ENCODE peak calls at places on chromosomes 11 and 22, in five cellular contexts. H is lower leg skin, L is AG04450, A is dorsolateral prefrontal cortex, J is BJ. Q is an unnamed sample.

GRCh38 chr11:20213790-20214189 is 53.5 kb upstream of the DBX1 start:
- DNase-seq in H (no peak), A (no peak), L (no peak), J (no peak), Q (no peak)

GRCh38 chr22:39731881-39732555 is 161.5 kb downstream of the CACNA1I start:
- DNase-seq in L (no peak), J (no peak), H (no peak), A (no peak), Q (no peak)

GRCh38 chr11:68839953-68840641 is 1.6 kb downstream of the CPT1A start:
- DNase-seq in H (no peak), L (no peak), A (no peak), J (no peak), Q (no peak)

GRCh38 chr11:2289859-2290258 is 11.9 kb downstream of the C11orf21 start:
- DNase-seq in J (no peak), A (no peak), H (peak; percentile 72), L (no peak), Q (no peak)

GRCh38 chr11:66918751-66919150 is 39.4 kb downstream of the PC start:
- DNase-seq in L (no peak), J (no peak), H (no peak), A (no peak), Q (no peak)

GRCh38 chr11:95229199-95230053 is 1.6 kb downstream of the SESN3 start:
- DNase-seq in L (no peak), J (no peak), A (no peak), H (no peak), Q (no peak)

GRCh38 chr11:62394825-62395538 is 23.9 kb upstream of the SCGB1A1 start:
- DNase-seq in J (peak; percentile 41), A (peak; percentile 72), H (peak; percentile 96), L (peak; percentile 68), Q (peak; percentile 74)

GRCh38 chr22:47189056-47189916 is 426.8 kb downstream of the TBC1D22A start:
- DNase-seq in J (no peak), A (peak; percentile 30), H (peak; percentile 79), L (no peak), Q (no peak)

GRCh38 chr11:117589024-117589423 is 208.0 kb downstream of the DSCAML1 start:
- DNase-seq in L (no peak), H (peak; percentile 45), J (no peak), A (no peak), Q (no peak)

GRCh38 chr22:17396531-17396930 is 27.3 kb downstream of the CECR2 start:
- DNase-seq in L (no peak), J (no peak), A (no peak), H (no peak), Q (no peak)

GRCh38 chr22:48699531-48699930 is 1128.1 kb downstream of the BRD1 start:
- DNase-seq in H (no peak), A (no peak), J (no peak), L (no peak), Q (no peak)

GRCh38 chr11:79369094-79369493 is 71.7 kb downstream of the TENM4 start:
- DNase-seq in A (no peak), H (no peak), J (no peak), L (no peak), Q (no peak)

GRCh38 chr11:64447717-64448598 is 89.0 kb downstream of the RPS6KA4 start:
- DNase-seq in H (no peak), J (no peak), L (no peak), A (peak; percentile 53), Q (no peak)

GRCh38 chr22:37079668-37080171 is 28.2 kb downstream of the KCTD17 start:
- DNase-seq in H (no peak), A (no peak), J (no peak), L (no peak), Q (no peak)

GRCh38 chr11:107988397-107989158 is 20.1 kb upstream of the CUL5 start:
- DNase-seq in A (no peak), J (no peak), H (no peak), L (no peak), Q (no peak)

GRCh38 chr11:28146123-28146751 is 38.0 kb downstream of the METTL15 start:
- DNase-seq in J (peak; percentile 64), L (peak; percentile 59), A (no peak), H (no peak), Q (peak; percentile 68)

GRCh38 chr11:113274708-113275582 is 39.4 kb upstream of the TTC12 start:
- DNase-seq in A (peak; percentile 60), H (peak; percentile 78), L (no peak), J (no peak), Q (no peak)

GRCh38 chr11:116109228-116109627 is 605.0 kb upstream of the CADM1 start:
- DNase-seq in J (no peak), A (no peak), L (no peak), H (peak; percentile 67), Q (no peak)

GRCh38 chr11:73760066-73760679 is 701 bp downstream of the RAB6A start:
- DNase-seq in J (no peak), A (peak; percentile 61), H (peak; percentile 92), L (no peak), Q (no peak)

GRCh38 chr11:132452616-132453015 is 1079.7 kb downstream of the OPCML start:
- DNase-seq in A (no peak), H (no peak), L (no peak), J (no peak), Q (no peak)

DNA sequence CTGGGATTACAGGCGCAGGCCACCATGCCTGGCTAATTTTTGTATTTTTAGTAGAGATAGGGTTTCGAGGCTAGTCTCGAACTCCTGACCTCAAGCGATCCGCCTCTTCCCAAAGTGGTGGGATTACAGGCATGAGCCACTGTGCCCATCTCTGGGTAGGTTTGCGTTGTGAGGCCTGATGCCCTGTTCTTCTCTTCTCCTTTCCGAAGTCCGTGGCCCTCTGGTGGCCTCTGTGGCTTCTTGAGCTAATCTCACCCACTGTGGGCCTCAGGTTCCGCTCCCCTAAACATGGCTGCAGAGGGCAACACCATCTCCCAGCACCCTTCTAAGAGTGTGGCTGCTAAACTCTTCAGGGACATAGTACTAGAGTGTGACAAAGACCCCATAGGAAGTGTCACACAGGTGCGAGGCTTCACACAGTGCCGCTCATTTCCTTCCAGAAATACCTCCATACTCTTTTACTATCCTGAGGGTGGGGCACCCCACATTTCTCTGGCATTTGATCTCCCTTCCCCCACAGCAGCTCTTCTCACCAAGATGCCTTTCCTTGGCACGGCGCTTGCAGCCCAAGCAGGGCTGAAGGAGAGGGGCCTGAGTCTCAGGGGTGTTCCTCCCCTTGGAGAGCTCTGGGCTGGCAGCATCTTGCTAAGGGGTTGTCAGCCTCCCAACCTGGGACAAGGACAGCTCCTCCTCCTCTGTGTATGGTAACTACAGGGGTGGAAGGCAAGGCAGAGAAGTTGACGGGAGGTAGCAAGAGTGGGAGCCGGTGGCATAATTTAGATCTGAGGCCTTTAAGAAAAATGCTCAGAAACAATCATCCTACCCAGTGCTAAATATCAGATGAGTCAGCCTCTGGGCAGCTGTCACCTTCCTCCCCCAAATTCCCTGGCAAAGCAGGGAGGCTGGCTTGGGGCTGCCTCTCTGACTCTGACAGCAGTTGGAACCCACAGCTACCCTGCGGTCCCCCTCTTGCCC is 6.1 kb downstream of the THY1 start:
- DNase-seq in A (no peak), L (no peak), H (no peak), J (no peak), Q (no peak)
- H3K4me3 ChIP-seq in A (peak overlapping the region; percentile 12), L (no peak overlapping the region), H (no peak overlapping the region), J (no peak overlapping the region), Q (no peak overlapping the region)

GRCh38 chr11:8383227-8383626 is 119.5 kb upstream of the LMO1 start:
- DNase-seq in A (no peak), L (no peak), J (no peak), H (no peak), Q (no peak)
- TF ChIP-seq CTCF in A (no peak), L (no peak), J (no peak), H (no peak), Q (no peak)

GRCh38 chr11:82930229-82930628 is 28.7 kb downstream of the DDIAS start:
- DNase-seq in J (no peak), L (no peak), H (no peak), A (no peak), Q (no peak)
- H3K4me3 ChIP-seq in J (no peak overlapping the region), L (no peak overlapping the region), H (no peak overlapping the region), A (no peak overlapping the region), Q (no peak overlapping the region)

GRCh38 chr11:58289266-58289665 is 21.2 kb upstream of the OR10W1 start:
- DNase-seq in J (no peak), L (no peak), H (no peak), A (no peak), Q (no peak)

GRCh38 chr11:58285483-58286040 is 17.5 kb upstream of the OR10W1 start:
- DNase-seq in A (no peak), H (no peak), J (no peak), L (no peak), Q (no peak)

GRCh38 chr11:58292017-58292416 is 24.0 kb upstream of the OR10W1 start:
- DNase-seq in L (no peak), A (no peak), H (no peak), J (no peak), Q (no peak)

DNA sequence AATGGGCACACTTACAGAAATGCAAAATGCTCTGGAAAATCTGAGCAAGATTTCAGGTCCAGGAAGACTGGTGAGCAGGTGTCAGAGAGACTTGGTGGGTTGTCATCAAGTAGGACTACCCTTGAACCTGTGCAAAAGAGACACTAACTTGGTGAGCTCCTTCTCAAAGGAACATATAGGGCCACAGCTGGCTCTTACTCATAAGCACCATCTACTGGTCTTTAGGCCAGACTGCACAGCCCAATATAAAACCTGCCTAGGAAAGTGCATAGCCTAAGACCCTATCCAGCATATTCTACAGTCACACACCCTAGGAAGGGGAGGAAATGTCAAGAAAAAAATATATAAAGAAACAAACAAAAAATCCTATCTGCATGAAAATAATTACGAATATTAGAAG is 18.2 kb upstream of the OR10W1 start:
- DNase-seq in A (no peak), H (no peak), L (peak; percentile 16), J (no peak), Q (no peak)
- TF ChIP-seq CTCF in A (no peak), H (no peak), L (peak; percentile 86), J (peak; percentile 75), Q (peak; percentile 22)

DNA sequence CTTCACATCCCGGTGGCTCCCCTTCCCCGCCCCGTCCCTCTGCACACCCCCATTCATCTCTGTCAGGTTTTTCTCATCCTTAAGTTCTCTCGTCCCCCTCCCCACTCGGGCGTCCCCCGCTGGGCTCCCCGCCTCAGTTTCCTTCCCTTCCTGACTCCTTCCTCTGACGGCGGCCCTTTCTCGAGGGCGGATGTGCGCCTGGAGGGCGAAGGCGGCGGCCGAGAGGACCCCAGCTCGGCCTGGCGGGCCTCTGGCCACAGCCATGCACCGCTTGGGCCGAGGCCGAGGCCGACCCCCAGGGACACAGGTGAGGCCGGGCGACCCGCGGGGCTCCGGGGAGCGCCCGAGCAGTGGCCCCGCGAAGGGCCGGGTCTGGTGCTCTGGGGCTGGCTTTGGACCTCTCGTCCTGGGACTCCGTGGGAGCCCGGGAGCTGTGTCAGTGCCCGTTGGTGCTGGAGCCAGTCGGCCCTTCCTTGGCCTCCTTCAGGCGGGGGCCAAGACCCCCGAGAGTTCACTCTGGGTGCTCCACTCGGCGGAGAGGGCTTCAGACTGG is 2.9 kb downstream of the PHLDB1 start:
- DNase-seq in H (peak; percentile 86), J (no peak), L (no peak), A (peak; percentile 39), Q (no peak)
- H3K4me3 ChIP-seq in H (peak overlapping the region; percentile 11), J (peak overlapping the region; percentile 68), L (peak overlapping the region; percentile 83), A (peak overlapping the region; percentile 64), Q (peak overlapping the region; percentile 84)

GRCh38 chr11:125114518-125114917 is 3.1 kb upstream of the TMEM218 start:
- DNase-seq in A (no peak), J (no peak), H (no peak), L (no peak), Q (no peak)
- TF ChIP-seq CTCF in A (no peak), J (peak; percentile 14), H (no peak), L (peak; percentile 5), Q (peak; percentile 43)

GRCh38 chr22:38313384-38313955 is 3.8 kb downstream of the CSNK1E start:
- DNase-seq in A (peak; percentile 47), J (peak; percentile 59), L (peak; percentile 81), H (peak; percentile 93), Q (peak; percentile 69)
- H3K4me3 ChIP-seq in A (peak overlapping the region; percentile 90), J (peak overlapping the region; percentile 84), L (peak overlapping the region; percentile 79), H (no peak overlapping the region), Q (peak overlapping the region; percentile 86)